ENCODE peak calls at places on chromosome 21, in nine cellular contexts. One of them, this sample, is unnamed.

GRCh38 chr21:35619184-35619583 is 441.1 kb downstream of the SETD4 start:
- DNase-seq in endothelial cell: no peak
- DNase-seq in islet precursor cell: peak
- DNase-seq in nucleus accumbens: no peak
- DNase-seq in Calu3: no peak
- DNase-seq in stimulated activated CD4-positive, alpha-beta T cell treated with anti-CD3 and anti-CD28 coated beads, Interleukin-4, amount 100 ng/mL, for 24 hours: no peak
- DNase-seq in activated CD8-positive, alpha-beta T cell treated with anti-CD3 and anti-CD28 coated beads, Interleukin-2, amount 10 ng/mL, durations not matched to agents 7 days and 5 days: no peak
- DNase-seq in BE2C: no peak
- DNase-seq in RWPE2: no peak
- DNase-seq in this sample: no peak

GRCh38 chr21:16079830-16080229 is 350.0 kb downstream of the USP25 start:
- DNase-seq in endothelial cell: no peak
- DNase-seq in islet precursor cell: no peak
- DNase-seq in nucleus accumbens: no peak
- DNase-seq in Calu3: no peak
- DNase-seq in stimulated activated CD4-positive, alpha-beta T cell treated with anti-CD3 and anti-CD28 coated beads, Interleukin-4, amount 100 ng/mL, for 24 hours: no peak
- DNase-seq in activated CD8-positive, alpha-beta T cell treated with anti-CD3 and anti-CD28 coated beads, Interleukin-2, amount 10 ng/mL, durations not matched to agents 7 days and 5 days: no peak
- DNase-seq in BE2C: no peak
- DNase-seq in RWPE2: no peak
- DNase-seq in this sample: peak

GRCh38 chr21:33951276-33952178 is 35.9 kb upstream of the ATP5PO start:
- DNase-seq in endothelial cell: no peak
- DNase-seq in islet precursor cell: no peak
- DNase-seq in nucleus accumbens: no peak
- DNase-seq in Calu3: no peak
- DNase-seq in stimulated activated CD4-positive, alpha-beta T cell treated with anti-CD3 and anti-CD28 coated beads, Interleukin-4, amount 100 ng/mL, for 24 hours: no peak
- DNase-seq in activated CD8-positive, alpha-beta T cell treated with anti-CD3 and anti-CD28 coated beads, Interleukin-2, amount 10 ng/mL, durations not matched to agents 7 days and 5 days: peak
- DNase-seq in BE2C: no peak
- DNase-seq in RWPE2: no peak
- DNase-seq in this sample: no peak

GRCh38 chr21:43933146-43933673 is 68.2 kb downstream of the AGPAT3 start:
- DNase-seq in endothelial cell: no peak
- DNase-seq in islet precursor cell: no peak
- DNase-seq in nucleus accumbens: no peak
- DNase-seq in Calu3: no peak
- DNase-seq in stimulated activated CD4-positive, alpha-beta T cell treated with anti-CD3 and anti-CD28 coated beads, Interleukin-4, amount 100 ng/mL, for 24 hours: no peak
- DNase-seq in activated CD8-positive, alpha-beta T cell treated with anti-CD3 and anti-CD28 coated beads, Interleukin-2, amount 10 ng/mL, durations not matched to agents 7 days and 5 days: no peak
- DNase-seq in BE2C: no peak
- DNase-seq in RWPE2: no peak
- DNase-seq in this sample: no peak

GRCh38 chr21:42398130-42398394 is 2.2 kb upstream of the TMPRSS3 start:
- DNase-seq in endothelial cell: no peak
- DNase-seq in islet precursor cell: no peak
- DNase-seq in nucleus accumbens: no peak
- DNase-seq in Calu3: no peak
- DNase-seq in stimulated activated CD4-positive, alpha-beta T cell treated with anti-CD3 and anti-CD28 coated beads, Interleukin-4, amount 100 ng/mL, for 24 hours: no peak
- DNase-seq in activated CD8-positive, alpha-beta T cell treated with anti-CD3 and anti-CD28 coated beads, Interleukin-2, amount 10 ng/mL, durations not matched to agents 7 days and 5 days: no peak
- DNase-seq in BE2C: no peak
- DNase-seq in RWPE2: no peak
- DNase-seq in this sample: no peak

GRCh38 chr21:37369307-37369854 is 2.8 kb downstream of the DYRK1A start:
- DNase-seq in endothelial cell: no peak
- DNase-seq in islet precursor cell: no peak
- DNase-seq in nucleus accumbens: no peak
- DNase-seq in Calu3: no peak
- DNase-seq in stimulated activated CD4-positive, alpha-beta T cell treated with anti-CD3 and anti-CD28 coated beads, Interleukin-4, amount 100 ng/mL, for 24 hours: no peak
- DNase-seq in activated CD8-positive, alpha-beta T cell treated with anti-CD3 and anti-CD28 coated beads, Interleukin-2, amount 10 ng/mL, durations not matched to agents 7 days and 5 days: no peak
- DNase-seq in BE2C: no peak
- DNase-seq in RWPE2: no peak
- DNase-seq in this sample: no peak

GRCh38 chr21:15826147-15826780 is 96.5 kb downstream of the USP25 start:
- DNase-seq in endothelial cell: peak
- DNase-seq in islet precursor cell: peak
- DNase-seq in nucleus accumbens: no peak
- DNase-seq in Calu3: peak
- DNase-seq in stimulated activated CD4-positive, alpha-beta T cell treated with anti-CD3 and anti-CD28 coated beads, Interleukin-4, amount 100 ng/mL, for 24 hours: peak
- DNase-seq in activated CD8-positive, alpha-beta T cell treated with anti-CD3 and anti-CD28 coated beads, Interleukin-2, amount 10 ng/mL, durations not matched to agents 7 days and 5 days: peak
- DNase-seq in BE2C: no peak
- DNase-seq in RWPE2: no peak
- DNase-seq in this sample: peak

GRCh38 chr21:39633770-39634181 is 21.0 kb downstream of the B3GALT5 start:
- DNase-seq in endothelial cell: no peak
- DNase-seq in islet precursor cell: no peak
- DNase-seq in nucleus accumbens: no peak
- DNase-seq in Calu3: peak
- DNase-seq in stimulated activated CD4-positive, alpha-beta T cell treated with anti-CD3 and anti-CD28 coated beads, Interleukin-4, amount 100 ng/mL, for 24 hours: no peak
- DNase-seq in activated CD8-positive, alpha-beta T cell treated with anti-CD3 and anti-CD28 coated beads, Interleukin-2, amount 10 ng/mL, durations not matched to agents 7 days and 5 days: no peak
- DNase-seq in BE2C: no peak
- DNase-seq in RWPE2: no peak
- DNase-seq in this sample: no peak

GRCh38 chr21:36835383-36835795 is 131.1 kb downstream of the HLCS start:
- DNase-seq in endothelial cell: no peak
- DNase-seq in islet precursor cell: peak
- DNase-seq in nucleus accumbens: no peak
- DNase-seq in Calu3: no peak
- DNase-seq in stimulated activated CD4-positive, alpha-beta T cell treated with anti-CD3 and anti-CD28 coated beads, Interleukin-4, amount 100 ng/mL, for 24 hours: no peak
- DNase-seq in activated CD8-positive, alpha-beta T cell treated with anti-CD3 and anti-CD28 coated beads, Interleukin-2, amount 10 ng/mL, durations not matched to agents 7 days and 5 days: no peak
- DNase-seq in BE2C: no peak
- DNase-seq in RWPE2: no peak
- DNase-seq in this sample: no peak

GRCh38 chr21:41658321-41658720 is 108.5 kb downstream of the RIPK4 start:
- DNase-seq in endothelial cell: no peak
- DNase-seq in islet precursor cell: no peak
- DNase-seq in nucleus accumbens: no peak
- DNase-seq in Calu3: no peak
- DNase-seq in stimulated activated CD4-positive, alpha-beta T cell treated with anti-CD3 and anti-CD28 coated beads, Interleukin-4, amount 100 ng/mL, for 24 hours: no peak
- DNase-seq in activated CD8-positive, alpha-beta T cell treated with anti-CD3 and anti-CD28 coated beads, Interleukin-2, amount 10 ng/mL, durations not matched to agents 7 days and 5 days: no peak
- DNase-seq in BE2C: no peak
- DNase-seq in RWPE2: no peak
- DNase-seq in this sample: no peak

GRCh38 chr21:45613881-45614280 is 29.6 kb upstream of the PCBP3 start:
- DNase-seq in endothelial cell: no peak
- DNase-seq in islet precursor cell: peak
- DNase-seq in nucleus accumbens: no peak
- DNase-seq in Calu3: no peak
- DNase-seq in stimulated activated CD4-positive, alpha-beta T cell treated with anti-CD3 and anti-CD28 coated beads, Interleukin-4, amount 100 ng/mL, for 24 hours: no peak
- DNase-seq in activated CD8-positive, alpha-beta T cell treated with anti-CD3 and anti-CD28 coated beads, Interleukin-2, amount 10 ng/mL, durations not matched to agents 7 days and 5 days: no peak
- DNase-seq in BE2C: peak
- DNase-seq in RWPE2: peak
- DNase-seq in this sample: no peak

GRCh38 chr21:41361786-41362604 is at the start of gene MX2:
- DNase-seq in endothelial cell: no peak
- DNase-seq in islet precursor cell: peak
- DNase-seq in nucleus accumbens: no peak
- DNase-seq in Calu3: peak
- DNase-seq in stimulated activated CD4-positive, alpha-beta T cell treated with anti-CD3 and anti-CD28 coated beads, Interleukin-4, amount 100 ng/mL, for 24 hours: peak
- DNase-seq in activated CD8-positive, alpha-beta T cell treated with anti-CD3 and anti-CD28 coated beads, Interleukin-2, amount 10 ng/mL, durations not matched to agents 7 days and 5 days: peak
- DNase-seq in BE2C: no peak
- DNase-seq in RWPE2: no peak
- DNase-seq in this sample: no peak

GRCh38 chr21:26099610-26100219 is 70.9 kb downstream of the APP start:
- DNase-seq in endothelial cell: no peak
- DNase-seq in islet precursor cell: no peak
- DNase-seq in nucleus accumbens: no peak
- DNase-seq in Calu3: no peak
- DNase-seq in stimulated activated CD4-positive, alpha-beta T cell treated with anti-CD3 and anti-CD28 coated beads, Interleukin-4, amount 100 ng/mL, for 24 hours: no peak
- DNase-seq in activated CD8-positive, alpha-beta T cell treated with anti-CD3 and anti-CD28 coated beads, Interleukin-2, amount 10 ng/mL, durations not matched to agents 7 days and 5 days: no peak
- DNase-seq in BE2C: peak
- DNase-seq in RWPE2: no peak
- DNase-seq in this sample: peak

GRCh38 chr21:15425049-15425448 is 304.7 kb upstream of the USP25 start:
- DNase-seq in endothelial cell: no peak
- DNase-seq in islet precursor cell: no peak
- DNase-seq in nucleus accumbens: no peak
- DNase-seq in Calu3: no peak
- DNase-seq in stimulated activated CD4-positive, alpha-beta T cell treated with anti-CD3 and anti-CD28 coated beads, Interleukin-4, amount 100 ng/mL, for 24 hours: no peak
- DNase-seq in activated CD8-positive, alpha-beta T cell treated with anti-CD3 and anti-CD28 coated beads, Interleukin-2, amount 10 ng/mL, durations not matched to agents 7 days and 5 days: no peak
- DNase-seq in BE2C: no peak
- DNase-seq in RWPE2: no peak
- DNase-seq in this sample: no peak

GRCh38 chr21:42309753-42310213 is 5.4 kb downstream of the TFF3 start:
- DNase-seq in endothelial cell: peak
- DNase-seq in islet precursor cell: peak
- DNase-seq in nucleus accumbens: peak
- DNase-seq in Calu3: peak
- DNase-seq in stimulated activated CD4-positive, alpha-beta T cell treated with anti-CD3 and anti-CD28 coated beads, Interleukin-4, amount 100 ng/mL, for 24 hours: peak
- DNase-seq in activated CD8-positive, alpha-beta T cell treated with anti-CD3 and anti-CD28 coated beads, Interleukin-2, amount 10 ng/mL, durations not matched to agents 7 days and 5 days: peak
- DNase-seq in BE2C: peak
- DNase-seq in RWPE2: no peak
- DNase-seq in this sample: peak

GRCh38 chr21:39863111-39863510 is 4.1 kb upstream of the PCP4 start:
- DNase-seq in endothelial cell: no peak
- DNase-seq in islet precursor cell: no peak
- DNase-seq in nucleus accumbens: no peak
- DNase-seq in Calu3: peak
- DNase-seq in stimulated activated CD4-positive, alpha-beta T cell treated with anti-CD3 and anti-CD28 coated beads, Interleukin-4, amount 100 ng/mL, for 24 hours: no peak
- DNase-seq in activated CD8-positive, alpha-beta T cell treated with anti-CD3 and anti-CD28 coated beads, Interleukin-2, amount 10 ng/mL, durations not matched to agents 7 days and 5 days: no peak
- DNase-seq in BE2C: no peak
- DNase-seq in RWPE2: no peak
- DNase-seq in this sample: peak

GRCh38 chr21:33968082-33968997 is 52.7 kb upstream of the ATP5PO start:
- DNase-seq in endothelial cell: peak
- DNase-seq in islet precursor cell: no peak
- DNase-seq in nucleus accumbens: no peak
- DNase-seq in Calu3: peak
- DNase-seq in stimulated activated CD4-positive, alpha-beta T cell treated with anti-CD3 and anti-CD28 coated beads, Interleukin-4, amount 100 ng/mL, for 24 hours: no peak
- DNase-seq in activated CD8-positive, alpha-beta T cell treated with anti-CD3 and anti-CD28 coated beads, Interleukin-2, amount 10 ng/mL, durations not matched to agents 7 days and 5 days: peak
- DNase-seq in BE2C: peak
- DNase-seq in RWPE2: no peak
- DNase-seq in this sample: no peak

GRCh38 chr21:41598561-41599511 is 90.9 kb upstream of the TMPRSS2 start:
- DNase-seq in endothelial cell: no peak
- DNase-seq in islet precursor cell: peak
- DNase-seq in nucleus accumbens: no peak
- DNase-seq in Calu3: no peak
- DNase-seq in stimulated activated CD4-positive, alpha-beta T cell treated with anti-CD3 and anti-CD28 coated beads, Interleukin-4, amount 100 ng/mL, for 24 hours: no peak
- DNase-seq in activated CD8-positive, alpha-beta T cell treated with anti-CD3 and anti-CD28 coated beads, Interleukin-2, amount 10 ng/mL, durations not matched to agents 7 days and 5 days: no peak
- DNase-seq in BE2C: no peak
- DNase-seq in RWPE2: peak
- DNase-seq in this sample: no peak

GRCh38 chr21:40134731-40135492 is 267.7 kb downstream of the PCP4 start:
- DNase-seq in endothelial cell: no peak
- DNase-seq in islet precursor cell: no peak
- DNase-seq in nucleus accumbens: no peak
- DNase-seq in Calu3: no peak
- DNase-seq in stimulated activated CD4-positive, alpha-beta T cell treated with anti-CD3 and anti-CD28 coated beads, Interleukin-4, amount 100 ng/mL, for 24 hours: no peak
- DNase-seq in activated CD8-positive, alpha-beta T cell treated with anti-CD3 and anti-CD28 coated beads, Interleukin-2, amount 10 ng/mL, durations not matched to agents 7 days and 5 days: no peak
- DNase-seq in BE2C: no peak
- DNase-seq in RWPE2: no peak
- DNase-seq in this sample: no peak

GRCh38 chr21:44650973-44651675 is 3.3 kb downstream of the KRTAP12-4 start:
- DNase-seq in endothelial cell: no peak
- DNase-seq in islet precursor cell: no peak
- DNase-seq in nucleus accumbens: no peak
- DNase-seq in Calu3: no peak
- DNase-seq in stimulated activated CD4-positive, alpha-beta T cell treated with anti-CD3 and anti-CD28 coated beads, Interleukin-4, amount 100 ng/mL, for 24 hours: no peak
- DNase-seq in activated CD8-positive, alpha-beta T cell treated with anti-CD3 and anti-CD28 coated beads, Interleukin-2, amount 10 ng/mL, durations not matched to agents 7 days and 5 days: no peak
- DNase-seq in BE2C: no peak
- DNase-seq in RWPE2: no peak
- DNase-seq in this sample: no peak

GRCh38 chr21:43712268-43712942 is 6.5 kb upstream of the PDXK start:
- DNase-seq in endothelial cell: no peak
- DNase-seq in islet precursor cell: peak
- DNase-seq in nucleus accumbens: no peak
- DNase-seq in Calu3: peak
- DNase-seq in stimulated activated CD4-positive, alpha-beta T cell treated with anti-CD3 and anti-CD28 coated beads, Interleukin-4, amount 100 ng/mL, for 24 hours: no peak
- DNase-seq in activated CD8-positive, alpha-beta T cell treated with anti-CD3 and anti-CD28 coated beads, Interleukin-2, amount 10 ng/mL, durations not matched to agents 7 days and 5 days: no peak
- DNase-seq in BE2C: no peak
- DNase-seq in RWPE2: peak
- DNase-seq in this sample: no peak

GRCh38 chr21:26943916-26944315 is 23.0 kb downstream of the ADAMTS5 start:
- DNase-seq in endothelial cell: no peak
- DNase-seq in islet precursor cell: no peak
- DNase-seq in nucleus accumbens: no peak
- DNase-seq in Calu3: no peak
- DNase-seq in stimulated activated CD4-positive, alpha-beta T cell treated with anti-CD3 and anti-CD28 coated beads, Interleukin-4, amount 100 ng/mL, for 24 hours: no peak
- DNase-seq in activated CD8-positive, alpha-beta T cell treated with anti-CD3 and anti-CD28 coated beads, Interleukin-2, amount 10 ng/mL, durations not matched to agents 7 days and 5 days: no peak
- DNase-seq in BE2C: no peak
- DNase-seq in RWPE2: no peak
- DNase-seq in this sample: no peak

GRCh38 chr21:45283019-45283610 is 4.6 kb downstream of the POFUT2 start:
- DNase-seq in endothelial cell: no peak
- DNase-seq in islet precursor cell: no peak
- DNase-seq in nucleus accumbens: no peak
- DNase-seq in Calu3: no peak
- DNase-seq in stimulated activated CD4-positive, alpha-beta T cell treated with anti-CD3 and anti-CD28 coated beads, Interleukin-4, amount 100 ng/mL, for 24 hours: no peak
- DNase-seq in activated CD8-positive, alpha-beta T cell treated with anti-CD3 and anti-CD28 coated beads, Interleukin-2, amount 10 ng/mL, durations not matched to agents 7 days and 5 days: no peak
- DNase-seq in BE2C: no peak
- DNase-seq in RWPE2: peak
- DNase-seq in this sample: no peak

GRCh38 chr21:39161064-39161463 is 22.2 kb downstream of the PSMG1 start:
- DNase-seq in endothelial cell: no peak
- DNase-seq in islet precursor cell: no peak
- DNase-seq in nucleus accumbens: no peak
- DNase-seq in Calu3: no peak
- DNase-seq in stimulated activated CD4-positive, alpha-beta T cell treated with anti-CD3 and anti-CD28 coated beads, Interleukin-4, amount 100 ng/mL, for 24 hours: no peak
- DNase-seq in activated CD8-positive, alpha-beta T cell treated with anti-CD3 and anti-CD28 coated beads, Interleukin-2, amount 10 ng/mL, durations not matched to agents 7 days and 5 days: no peak
- DNase-seq in BE2C: no peak
- DNase-seq in RWPE2: no peak
- DNase-seq in this sample: no peak

GRCh38 chr21:34536820-34537219 is 24.8 kb upstream of the KCNE1 start:
- DNase-seq in endothelial cell: no peak
- DNase-seq in islet precursor cell: peak
- DNase-seq in nucleus accumbens: no peak
- DNase-seq in Calu3: no peak
- DNase-seq in stimulated activated CD4-positive, alpha-beta T cell treated with anti-CD3 and anti-CD28 coated beads, Interleukin-4, amount 100 ng/mL, for 24 hours: no peak
- DNase-seq in activated CD8-positive, alpha-beta T cell treated with anti-CD3 and anti-CD28 coated beads, Interleukin-2, amount 10 ng/mL, durations not matched to agents 7 days and 5 days: no peak
- DNase-seq in BE2C: no peak
- DNase-seq in RWPE2: no peak
- DNase-seq in this sample: no peak

GRCh38 chr21:33998402-33998801 is 75.0 kb upstream of the MRPS6 start:
- DNase-seq in endothelial cell: no peak
- DNase-seq in islet precursor cell: no peak
- DNase-seq in nucleus accumbens: no peak
- DNase-seq in Calu3: no peak
- DNase-seq in stimulated activated CD4-positive, alpha-beta T cell treated with anti-CD3 and anti-CD28 coated beads, Interleukin-4, amount 100 ng/mL, for 24 hours: no peak
- DNase-seq in activated CD8-positive, alpha-beta T cell treated with anti-CD3 and anti-CD28 coated beads, Interleukin-2, amount 10 ng/mL, durations not matched to agents 7 days and 5 days: peak
- DNase-seq in BE2C: no peak
- DNase-seq in RWPE2: no peak
- DNase-seq in this sample: no peak

GRCh38 chr21:25838809-25839208 is 104.0 kb downstream of the GABPA start:
- DNase-seq in endothelial cell: no peak
- DNase-seq in islet precursor cell: no peak
- DNase-seq in nucleus accumbens: no peak
- DNase-seq in Calu3: no peak
- DNase-seq in stimulated activated CD4-positive, alpha-beta T cell treated with anti-CD3 and anti-CD28 coated beads, Interleukin-4, amount 100 ng/mL, for 24 hours: no peak
- DNase-seq in activated CD8-positive, alpha-beta T cell treated with anti-CD3 and anti-CD28 coated beads, Interleukin-2, amount 10 ng/mL, durations not matched to agents 7 days and 5 days: no peak
- DNase-seq in BE2C: no peak
- DNase-seq in RWPE2: no peak
- DNase-seq in this sample: no peak

This sample was measured in midbrain.